ENCODE peak calls at places on chromosome 10, in ten cellular contexts. B, C, W, A, X, Y, V, O, P and T are unnamed samples.

GRCh38 chr10:12874501-12874900 is 127.0 kb downstream of the CCDC3 start:
- DNase-seq in A (no peak), P (no peak), C (no peak), X (no peak), V (no peak), Y (no peak), O (no peak), B (no peak), W (no peak), T (no peak)

GRCh38 chr10:126270116-126270515 is 118.2 kb downstream of the ADAM12 start:
- DNase-seq in B (no peak), V (peak; percentile 50), P (no peak), W (no peak), A (no peak), O (no peak), C (no peak), Y (no peak), X (no peak), T (no peak)

GRCh38 chr10:104614245-104614831 is 26.8 kb upstream of the SORCS3 start:
- DNase-seq in Y (no peak), X (no peak), C (no peak), W (peak; percentile 21), B (peak; percentile 65), V (peak; percentile 59), P (no peak), O (no peak), A (no peak), T (no peak)

GRCh38 chr10:32207544-32207943 is 139.4 kb downstream of the EPC1 start:
- DNase-seq in C (peak; percentile 45), O (no peak), P (no peak), A (no peak), V (peak; percentile 64), W (peak; percentile 30), X (peak; percentile 5), B (peak; percentile 49), Y (no peak), T (no peak)

GRCh38 chr10:97028126-97028831 is 157.5 kb downstream of the SLIT1 start:
- DNase-seq in B (no peak), Y (no peak), C (no peak), X (no peak), V (no peak), O (no peak), W (no peak), A (no peak), P (no peak), T (no peak)

GRCh38 chr10:132550366-132551092 is 12.9 kb downstream of the INPP5A start:
- DNase-seq in C (no peak), W (no peak), P (no peak), Y (no peak), V (no peak), A (no peak), O (peak; percentile 39), X (no peak), B (no peak), T (peak; percentile 57)

GRCh38 chr10:42753126-42753506 is 29.5 kb upstream of the BMS1 start:
- DNase-seq in W (peak; percentile 79), O (peak; percentile 87), Y (peak; percentile 85), X (peak; percentile 57), B (peak; percentile 74), P (peak; percentile 67), V (no peak), A (peak; percentile 51), C (peak; percentile 63), T (peak; percentile 87)

GRCh38 chr10:120732067-120732466 is 119.1 kb upstream of the WDR11 start:
- DNase-seq in Y (no peak), X (no peak), A (no peak), B (no peak), W (no peak), V (peak; percentile 11), C (no peak), O (no peak), P (no peak), T (no peak)

GRCh38 chr10:29804025-29804852 is 169.5 kb upstream of the SVIL start:
- DNase-seq in W (peak; percentile 86), C (no peak), O (peak; percentile 77), V (peak; percentile 98), P (no peak), B (no peak), X (peak; percentile 85), Y (no peak), A (peak; percentile 74), T (no peak)

GRCh38 chr10:118965636-118966035 is 63.9 kb upstream of the NANOS1 start:
- DNase-seq in P (no peak), W (no peak), B (no peak), X (no peak), O (no peak), Y (peak; percentile 58), V (no peak), A (no peak), C (no peak), T (peak; percentile 40)

GRCh38 chr10:34967411-34967880 is 122.7 kb downstream of the CUL2 start:
- DNase-seq in P (no peak), A (no peak), W (no peak), X (no peak), C (no peak), V (no peak), B (no peak), Y (peak; percentile 56), O (no peak), T (peak; percentile 77)

GRCh38 chr10:100743626-100744135 is 1.7 kb upstream of the PAX2 start:
- DNase-seq in P (no peak), A (peak; percentile 73), C (peak; percentile 24), X (peak; percentile 23), O (peak; percentile 68), B (peak; percentile 84), V (peak; percentile 70), W (peak; percentile 70), Y (no peak), T (no peak)